ENCODE peak calls at places on chromosome 2, in six cellular contexts. T, F, O, V, E and U are unnamed samples.

GRCh38 chr2:220365023-220365422 is 737.6 kb downstream of the SLC4A3 start:
- DNase-seq in T (no peak), E (no peak), F (no peak), V (no peak), O (no peak), U (no peak)

GRCh38 chr2:180184506-180184905 is 177.4 kb upstream of the CWC22 start:
- DNase-seq in O (no peak), E (no peak), V (no peak), F (no peak), T (no peak), U (no peak)

GRCh38 chr2:241507430-241508239 is 749 bp downstream of the STK25 start:
- DNase-seq in V (peak; percentile 30), F (peak; percentile 77), T (peak; percentile 36), E (peak; percentile 51), O (peak; percentile 25), U (no peak)

GRCh38 chr2:162989507-162989906 is 150.9 kb upstream of the KCNH7 start:
- DNase-seq in V (no peak), F (no peak), E (no peak), O (no peak), T (no peak), U (no peak)

GRCh38 chr2:209511637-209512036 is 87.8 kb downstream of the MAP2 start:
- DNase-seq in T (no peak), E (no peak), F (no peak), V (no peak), O (no peak), U (no peak)

GRCh38 chr2:127386764-127387654 is 766 bp downstream of the MAP3K2 start:
- DNase-seq in F (peak; percentile 90), T (peak; percentile 95), E (peak; percentile 82), O (peak; percentile 89), V (peak; percentile 77), U (peak; percentile 70)

GRCh38 chr2:86251840-86252266 is 52.6 kb downstream of the MRPL35 start:
- DNase-seq in O (no peak), F (no peak), V (no peak), E (no peak), T (no peak), U (no peak)

GRCh38 chr2:62897187-62897827 is 153.3 kb upstream of the OTX1 start:
- DNase-seq in E (no peak), F (no peak), T (no peak), O (no peak), V (no peak), U (no peak)

GRCh38 chr2:46520108-46520507 is 40.7 kb downstream of the TMEM247 start:
- DNase-seq in T (no peak), O (no peak), E (no peak), F (no peak), V (no peak), U (no peak)

GRCh38 chr2:119255760-119256573 is 32.3 kb downstream of the STEAP3 start:
- DNase-seq in V (no peak), O (no peak), T (no peak), F (peak; percentile 98), E (no peak), U (no peak)

GRCh38 chr2:206442854-206443734 is at the start of gene ADAM23:
- DNase-seq in V (peak; percentile 22), F (peak; percentile 65), O (peak; percentile 32), E (peak; percentile 64), T (peak; percentile 14), U (peak; percentile 22)

GRCh38 chr2:9030882-9031645 is 27.6 kb upstream of the MBOAT2 start:
- DNase-seq in V (no peak), E (no peak), F (peak; percentile 23), O (no peak), T (no peak), U (no peak)

GRCh38 chr2:239035361-239035814 is 187.5 kb downstream of the TWIST2 start:
- DNase-seq in T (peak; percentile 35), E (peak; percentile 60), V (peak; percentile 62), F (peak; percentile 16), O (peak; percentile 62), U (peak; percentile 49)

GRCh38 chr2:3636586-3637310 is 21.3 kb upstream of the ALLC start:
- DNase-seq in V (no peak), T (no peak), F (no peak), O (no peak), E (peak; percentile 12), U (no peak)

GRCh38 chr2:230602562-230603230 is 109.9 kb upstream of the CAB39 start:
- DNase-seq in O (peak; percentile 69), V (no peak), E (no peak), F (no peak), T (peak; percentile 94), U (peak; percentile 30)

GRCh38 chr2:240629968-240630770 is 4.9 kb downstream of the GPR35 start:
- DNase-seq in F (no peak), E (peak; percentile 9), O (no peak), T (no peak), V (no peak), U (no peak)

GRCh38 chr2:214104219-214104618 is 306.6 kb upstream of the VWC2L start:
- DNase-seq in T (no peak), F (no peak), V (no peak), E (no peak), O (no peak), U (no peak)
- H3K9me3 ChIP-seq in T (no peaks in the 10 kb centered on the region), F (no peaks in the 10 kb centered on the region), V (no peaks in the 10 kb centered on the region), E (no peaks in the 10 kb centered on the region), O (no peaks in the 10 kb centered on the region), U (no peaks in the 10 kb centered on the region)

GRCh38 chr2:168722592-168722991 is 79.8 kb upstream of the NOSTRIN start:
- DNase-seq in E (peak; percentile 22), T (no peak), V (no peak), O (no peak), F (peak; percentile 36), U (no peak)

GRCh38 chr2:168719446-168719845 is 83.0 kb upstream of the NOSTRIN start:
- DNase-seq in T (no peak), F (no peak), V (no peak), E (no peak), O (no peak), U (no peak)

GRCh38 chr2:168727904-168728470 is 74.5 kb upstream of the NOSTRIN start:
- DNase-seq in F (no peak), E (no peak), V (no peak), O (no peak), T (no peak), U (no peak)

GRCh38 chr2:168726375-168726774 is 76.1 kb upstream of the NOSTRIN start:
- DNase-seq in E (no peak), T (no peak), O (no peak), F (no peak), V (no peak), U (no peak)

GRCh38 chr2:168723494-168723893 is 78.9 kb upstream of the NOSTRIN start:
- DNase-seq in O (no peak), E (no peak), V (no peak), T (no peak), F (no peak), U (no peak)
- H3K27ac ChIP-seq in O (no peak overlapping the region), E (no peak overlapping the region), V (no peak overlapping the region), T (no peak overlapping the region), F (no peak overlapping the region), U (no peak overlapping the region)

DNA sequence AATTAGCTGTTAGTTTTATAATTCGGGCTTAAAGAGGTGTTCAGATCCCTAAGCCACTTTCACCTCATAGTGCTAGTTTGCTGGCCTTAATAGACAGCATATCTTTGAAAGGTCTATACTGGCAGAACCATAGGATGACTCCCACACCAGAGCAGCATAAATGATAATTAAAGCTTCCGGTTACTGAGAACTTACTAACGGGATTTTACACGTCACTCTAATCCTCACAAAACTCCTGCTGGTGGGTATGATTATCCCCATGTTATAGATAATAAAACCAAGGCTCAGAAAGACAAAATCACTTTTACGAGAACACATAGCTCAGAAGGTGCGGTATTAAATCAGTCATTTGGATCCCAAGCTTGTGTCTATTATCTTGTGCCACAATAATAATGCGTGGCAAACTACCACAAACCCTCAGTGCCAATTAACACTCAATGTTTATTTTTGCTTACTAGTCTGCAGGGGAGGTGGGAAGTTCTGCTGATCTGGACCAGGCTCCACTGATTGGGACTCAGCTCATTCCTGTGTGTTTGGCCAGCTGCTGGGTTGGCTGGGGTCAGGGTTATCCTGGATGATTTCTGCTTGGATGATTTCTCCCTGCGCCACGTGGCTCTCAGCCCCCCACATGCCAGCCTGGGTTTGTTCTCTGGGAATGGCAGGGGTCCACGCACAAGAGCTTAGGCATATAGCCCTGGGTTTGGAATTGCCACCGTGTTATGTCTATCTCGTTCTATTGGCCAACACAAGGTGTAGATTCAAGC is 62.3 kb downstream of the TRIB2 start:
- DNase-seq in E (no peak), O (no peak), F (no peak), T (no peak), V (no peak), U (no peak)
- H3K4me3 ChIP-seq in E (no peak overlapping the region), O (no peak overlapping the region), F (no peak overlapping the region), T (no peak overlapping the region), V (no peak overlapping the region), U (no peak overlapping the region)

GRCh38 chr2:132463719-132464118 is 47.1 kb downstream of the GPR39 start:
- DNase-seq in E (no peak), F (no peak), O (no peak), T (no peak), V (no peak), U (no peak)
- H3K9me3 ChIP-seq in E (no peaks in the 10 kb centered on the region), F (peaks cover 74% of the 10 kb centered on the region), O (peaks cover 4% of the 10 kb centered on the region), T (no peaks in the 10 kb centered on the region), V (peaks cover 24% of the 10 kb centered on the region), U (no peaks in the 10 kb centered on the region)

GRCh38 chr2:173030541-173031485 is 44.8 kb upstream of the MAP3K20 start:
- DNase-seq in E (no peak), F (no peak), O (no peak), T (no peak), V (no peak), U (no peak)

GRCh38 chr2:173033080-173033479 is 42.6 kb upstream of the MAP3K20 start:
- DNase-seq in O (no peak), T (no peak), V (no peak), F (no peak), E (no peak), U (no peak)

GRCh38 chr2:173032032-173032431 is 43.6 kb upstream of the MAP3K20 start:
- DNase-seq in F (no peak), T (no peak), E (no peak), V (no peak), O (no peak), U (no peak)

GRCh38 chr2:173037245-173038106 is 38.2 kb upstream of the MAP3K20 start:
- DNase-seq in T (no peak), O (no peak), V (no peak), E (peak; percentile 30), F (no peak), U (no peak)

GRCh38 chr2:173034143-173034542 is 41.5 kb upstream of the MAP3K20 start:
- DNase-seq in F (no peak), O (no peak), E (no peak), T (no peak), V (no peak), U (no peak)
- H3K27ac ChIP-seq in F (no peak overlapping the region), O (no peak overlapping the region), E (no peak overlapping the region), T (no peak overlapping the region), V (no peak overlapping the region), U (no peak overlapping the region)